ENCODE peak calls at places on chromosomes 4 and X, in eight cellular contexts. M is left ventricle myocardium inferior; K is upper lobe of right lung; W is hepatocyte; V is CD8-positive, alpha-beta T cell; C is effector memory CD4-positive, alpha-beta T cell; U is lower lobe of right lung; N is tibial nerve. O is an unnamed sample.
A peak's percentile ranks its signal among the peaks of the same experiment; 100 is the strongest.

GRCh38 chrX:54045563-54046228 is 1.4 kb upstream of the PHF8 start:
- DNase-seq in M (no peak), K (no peak), W (no peak), V (no peak), C (no peak), U (no peak), N (no peak), O (no peak)

GRCh38 chr4:76640252-76640925 is 205.4 kb downstream of the SHROOM3 start:
- DNase-seq in M (no peak), K (peak; percentile 79), W (no peak), V (no peak), C (no peak), U (peak; percentile 77), N (no peak), O (no peak)

GRCh38 chr4:76013540-76013939 is 6.2 kb upstream of the CXCL9 start:
- DNase-seq in M (no peak), K (no peak), W (no peak), V (no peak), C (no peak), U (no peak), N (no peak), O (no peak)

GRCh38 chrX:154775611-154776349 is 13.1 kb downstream of the DKC1 start:
- DNase-seq in M (peak; percentile 18), K (no peak), W (no peak), V (no peak), C (no peak), U (no peak), N (no peak), O (peak; percentile 14)

GRCh38 chr4:181687116-181687515 is 556.1 kb upstream of the TENM3 start:
- DNase-seq in M (no peak), K (no peak), W (no peak), V (no peak), C (no peak), U (no peak), N (no peak), O (no peak)

GRCh38 chrX:1434871-1435240 is 17.9 kb downstream of the ASMTL start:
- DNase-seq in M (no peak), K (no peak), W (no peak), V (no peak), C (no peak), U (peak; percentile 41), N (no peak), O (no peak)

GRCh38 chrX:40291553-40291952 is 193.8 kb upstream of the BCOR start:
- DNase-seq in M (no peak), K (no peak), W (no peak), V (no peak), C (no peak), U (no peak), N (no peak), O (no peak)

GRCh38 chrX:150018931-150019331 is 80.6 kb upstream of the EOLA2 start:
- DNase-seq in M (no peak), K (no peak), W (no peak), V (no peak), C (no peak), U (no peak), N (no peak), O (no peak)

GRCh38 chr4:53281438-53281837 is 84.4 kb downstream of the SCFD2 start:
- DNase-seq in M (no peak), K (no peak), W (no peak), V (no peak), C (no peak), U (no peak), N (no peak), O (no peak)

GRCh38 chr4:86496094-86497060 is 97.7 kb upstream of the PTPN13 start:
- DNase-seq in M (no peak), K (no peak), W (peak; percentile 72), V (no peak), C (peak; percentile 14), U (no peak), N (no peak), O (peak; percentile 11)

GRCh38 chr4:60945641-60946040 is 254.5 kb upstream of the ADGRL3 start:
- DNase-seq in M (no peak), K (no peak), W (no peak), V (no peak), C (no peak), U (no peak), N (no peak), O (no peak)

GRCh38 chr4:80201326-80202151 is 4.2 kb downstream of the PRDM8 start:
- DNase-seq in M (peak; percentile 48), K (no peak), W (peak; percentile 52), V (peak; percentile 86), C (peak; percentile 38), U (peak; percentile 65), N (no peak), O (no peak)

GRCh38 chr4:184537269-184538022 is 63.1 kb upstream of the IRF2 start:
- DNase-seq in M (peak; percentile 98), K (peak; percentile 98), W (peak; percentile 97), V (peak; percentile 89), C (peak; percentile 90), U (peak; percentile 96), N (peak; percentile 92), O (peak; percentile 99)

GRCh38 chr4:184536070-184536880 is 61.9 kb upstream of the IRF2 start:
- DNase-seq in M (no peak), K (no peak), W (no peak), V (no peak), C (no peak), U (no peak), N (no peak), O (no peak)

GRCh38 chr4:184538023-184538599 is 63.8 kb upstream of the IRF2 start:
- DNase-seq in M (peak; percentile 91), K (peak; percentile 87), W (peak; percentile 91), V (peak; percentile 65), C (peak; percentile 46), U (peak; percentile 89), N (peak; percentile 85), O (peak; percentile 93)

GRCh38 chr4:184536881-184537248 is 62.5 kb upstream of the IRF2 start:
- DNase-seq in M (no peak), K (no peak), W (no peak), V (no peak), C (no peak), U (no peak), N (no peak), O (no peak)

GRCh38 chr4:184534511-184535391 is 60.4 kb upstream of the IRF2 start:
- DNase-seq in M (no peak), K (no peak), W (peak; percentile 29), V (no peak), C (no peak), U (no peak), N (no peak), O (no peak)
- H3K4me1 ChIP-seq in M (peaks cover 45% of the 10 kb centered on the region), K (peaks cover 34% of the 10 kb centered on the region), W (peaks cover 10% of the 10 kb centered on the region), V (peaks cover 36% of the 10 kb centered on the region), C (peaks cover 32% of the 10 kb centered on the region), U (peaks cover 30% of the 10 kb centered on the region), N (peaks cover 40% of the 10 kb centered on the region), O (peaks cover 21% of the 10 kb centered on the region)

DNA sequence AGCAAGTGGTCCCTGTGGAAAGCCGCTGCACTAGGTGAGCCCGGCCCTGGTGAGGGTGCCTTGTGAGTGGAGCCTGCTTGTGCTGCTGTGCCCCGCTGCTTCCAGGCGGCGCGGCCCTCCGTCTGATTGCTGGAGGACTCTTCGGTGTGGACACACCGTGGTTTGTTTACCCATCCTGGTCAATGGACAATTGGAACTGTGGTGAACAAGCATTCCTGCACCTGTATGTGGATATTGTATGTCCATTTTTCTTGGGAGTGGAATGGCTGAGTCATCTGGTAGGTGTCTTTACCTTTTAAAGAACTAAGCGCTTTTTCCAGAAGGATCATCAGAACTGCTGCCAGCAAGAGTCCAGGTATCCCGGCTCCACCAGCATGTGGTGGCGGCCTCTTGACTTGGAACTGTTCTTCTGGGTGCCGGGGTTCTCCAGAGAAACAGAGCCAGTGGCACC is 15.6 kb downstream of the MAEA start:
- DNase-seq in M (no peak), K (no peak), W (no peak), V (peak; percentile 3), C (no peak), U (peak; percentile 39), N (no peak), O (no peak)
- H3K4me1 ChIP-seq in M (peaks cover 37% of the 10 kb centered on the region), K (peaks cover 22% of the 10 kb centered on the region), W (peaks cover 7% of the 10 kb centered on the region), V (peaks cover 27% of the 10 kb centered on the region), C (peaks cover 32% of the 10 kb centered on the region), U (peaks cover 28% of the 10 kb centered on the region), N (peaks cover 46% of the 10 kb centered on the region), O (peaks cover 20% of the 10 kb centered on the region)

GRCh38 chr4:10122236-10122932 is 5.8 kb upstream of the WDR1 start:
- DNase-seq in M (no peak), K (no peak), W (no peak), V (no peak), C (no peak), U (no peak), N (no peak), O (no peak)
- H3K4me1 ChIP-seq in M (peaks cover 24% of the 10 kb centered on the region), K (peaks cover 31% of the 10 kb centered on the region), W (peaks cover 39% of the 10 kb centered on the region), V (peaks cover 54% of the 10 kb centered on the region), C (peaks cover 3% of the 10 kb centered on the region), U (peaks cover 31% of the 10 kb centered on the region), N (peaks cover 29% of the 10 kb centered on the region), O (peaks cover 6% of the 10 kb centered on the region)

DNA sequence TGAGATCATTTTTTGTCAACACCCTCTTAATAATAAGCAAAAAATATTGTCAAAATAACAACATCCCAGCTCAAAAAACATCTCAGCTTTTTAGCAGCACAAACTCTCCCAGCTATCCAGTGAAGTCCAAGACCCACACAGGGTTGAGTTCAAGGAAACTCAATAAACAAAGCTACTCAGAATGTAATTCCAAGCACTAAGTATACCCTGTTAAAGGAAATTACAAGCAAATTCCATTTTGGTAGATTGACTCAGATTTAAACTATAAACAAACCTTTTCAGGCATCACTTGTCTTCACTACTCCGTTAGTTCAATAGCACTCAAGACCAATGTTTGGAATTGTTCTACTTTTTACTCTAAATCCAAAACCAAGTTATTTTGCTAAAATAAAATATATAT is 506.0 kb upstream of the INTU start:
- DNase-seq in M (no peak), K (no peak), W (no peak), V (no peak), C (no peak), U (no peak), N (no peak), O (no peak)
- H3K4me1 ChIP-seq in M (no peaks in the 10 kb centered on the region), K (no peaks in the 10 kb centered on the region), W (no peaks in the 10 kb centered on the region), V (no peaks in the 10 kb centered on the region), C (no peaks in the 10 kb centered on the region), U (no peaks in the 10 kb centered on the region), N (peaks cover 4% of the 10 kb centered on the region), O (no peaks in the 10 kb centered on the region)

DNA sequence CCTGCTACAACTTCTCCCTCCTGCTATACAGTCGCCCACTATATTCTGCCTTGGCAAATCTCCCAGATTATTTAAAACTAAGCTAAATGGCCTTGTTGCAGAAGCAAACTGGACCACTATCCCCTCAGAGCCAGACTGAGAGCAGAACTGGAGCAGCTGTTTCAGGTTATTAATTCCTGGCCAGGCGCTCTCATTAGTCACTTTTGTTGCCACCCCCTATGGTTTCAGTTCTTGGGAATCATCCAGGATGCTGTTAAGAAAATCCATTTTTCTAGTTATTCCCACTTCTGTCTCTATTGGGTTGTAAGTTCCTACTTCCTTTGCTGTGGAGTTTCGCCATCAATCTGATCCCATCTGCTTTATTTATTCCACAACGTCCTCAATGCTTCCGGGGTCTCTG is 30.1 kb downstream of the ADGRA3 start:
- DNase-seq in M (no peak), K (no peak), W (no peak), V (no peak), C (no peak), U (no peak), N (no peak), O (no peak)
- H3K4me1 ChIP-seq in M (peaks cover 63% of the 10 kb centered on the region), K (peaks cover 9% of the 10 kb centered on the region), W (peaks cover 11% of the 10 kb centered on the region), V (no peaks in the 10 kb centered on the region), C (no peaks in the 10 kb centered on the region), U (peaks cover 9% of the 10 kb centered on the region), N (peaks cover 10% of the 10 kb centered on the region), O (no peaks in the 10 kb centered on the region)

DNA sequence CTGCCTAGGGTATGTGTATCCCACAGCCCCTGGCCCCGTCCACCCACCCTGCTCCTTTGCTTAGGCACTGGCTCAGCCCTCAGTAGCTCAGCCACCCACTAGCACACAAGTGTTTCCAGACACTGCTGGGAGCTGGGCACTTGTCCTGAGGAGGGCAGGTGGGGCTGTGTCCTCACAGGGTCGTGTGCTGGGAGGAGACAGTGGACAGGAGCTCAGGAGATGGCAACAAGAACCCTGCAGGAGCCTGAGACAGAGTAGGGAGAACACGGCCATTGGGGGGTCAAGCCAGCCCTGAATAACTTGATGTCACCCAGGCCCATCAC is 5.5 kb upstream of the CPLX1 start:
- DNase-seq in M (no peak), K (peak; percentile 43), W (no peak), V (no peak), C (no peak), U (peak; percentile 22), N (no peak), O (no peak)
- H3K4me1 ChIP-seq in M (peaks cover 57% of the 10 kb centered on the region), K (peaks cover 6% of the 10 kb centered on the region), W (no peaks in the 10 kb centered on the region), V (peaks cover 3% of the 10 kb centered on the region), C (peaks cover 5% of the 10 kb centered on the region), U (peaks cover 6% of the 10 kb centered on the region), N (peaks cover 9% of the 10 kb centered on the region), O (peaks cover 5% of the 10 kb centered on the region)